ENCODE peak calls at places on chromosome 19, in seven cellular contexts. One of them, this sample, is unnamed.

GRCh38 chr19:45443462-45444317 is 20.0 kb upstream of the ERCC1 start:
- DNase-seq in uterus: peak; percentile 95
- DNase-seq in SK-N-SH: peak; percentile 97
- DNase-seq in AG04450: no peak
- DNase-seq in fibroblast of lung: peak; percentile 78
- DNase-seq in spleen: peak; percentile 94
- DNase-seq in GM23338: peak; percentile 99
- DNase-seq in this sample: no peak

GRCh38 chr19:51375504-51376221 is 3.2 kb upstream of the NKG7 start:
- DNase-seq in uterus: no peak
- DNase-seq in SK-N-SH: no peak
- DNase-seq in AG04450: no peak
- DNase-seq in fibroblast of lung: no peak
- DNase-seq in spleen: peak; percentile 47
- DNase-seq in GM23338: no peak
- DNase-seq in this sample: no peak

GRCh38 chr19:48554385-48555091 is 2.6 kb downstream of the SULT2B1 start:
- DNase-seq in uterus: no peak
- DNase-seq in SK-N-SH: no peak
- DNase-seq in AG04450: no peak
- DNase-seq in fibroblast of lung: no peak
- DNase-seq in spleen: no peak
- DNase-seq in GM23338: peak; percentile 95
- DNase-seq in this sample: no peak

GRCh38 chr19:6065685-6066365 is 44.5 kb downstream of the RFX2 start:
- DNase-seq in uterus: peak; percentile 83
- DNase-seq in SK-N-SH: no peak
- DNase-seq in AG04450: no peak
- DNase-seq in fibroblast of lung: peak; percentile 77
- DNase-seq in spleen: no peak
- DNase-seq in GM23338: peak; percentile 71
- DNase-seq in this sample: no peak

GRCh38 chr19:49528211-49528771 is 488 bp downstream of the RCN3 start:
- DNase-seq in uterus: peak; percentile 62
- DNase-seq in SK-N-SH: no peak
- DNase-seq in AG04450: no peak
- DNase-seq in fibroblast of lung: peak; percentile 69
- DNase-seq in spleen: peak; percentile 77
- DNase-seq in GM23338: peak; percentile 69
- DNase-seq in this sample: no peak

GRCh38 chr19:36745870-36746269 is 26.7 kb downstream of the ZNF850 start:
- DNase-seq in uterus: no peak
- DNase-seq in SK-N-SH: no peak
- DNase-seq in AG04450: no peak
- DNase-seq in fibroblast of lung: no peak
- DNase-seq in spleen: no peak
- DNase-seq in GM23338: no peak
- DNase-seq in this sample: no peak

GRCh38 chr19:49952475-49952829 is 8.5 kb downstream of the SIGLEC11 start:
- DNase-seq in uterus: no peak
- DNase-seq in SK-N-SH: no peak
- DNase-seq in AG04450: no peak
- DNase-seq in fibroblast of lung: no peak
- DNase-seq in spleen: no peak
- DNase-seq in GM23338: no peak
- DNase-seq in this sample: no peak

GRCh38 chr19:47729468-47729798 is 15.9 kb upstream of the NOP53 start:
- DNase-seq in uterus: peak; percentile 79
- DNase-seq in SK-N-SH: no peak
- DNase-seq in AG04450: no peak
- DNase-seq in fibroblast of lung: peak; percentile 92
- DNase-seq in spleen: no peak
- DNase-seq in GM23338: peak; percentile 66
- DNase-seq in this sample: peak; percentile 69

GRCh38 chr19:38736413-38737280 is 7.6 kb downstream of the CAPN12 start:
- DNase-seq in uterus: peak; percentile 46
- DNase-seq in SK-N-SH: peak; percentile 93
- DNase-seq in AG04450: no peak
- DNase-seq in fibroblast of lung: peak; percentile 45
- DNase-seq in spleen: peak; percentile 89
- DNase-seq in GM23338: peak; percentile 95
- DNase-seq in this sample: no peak

GRCh38 chr19:42216653-42217521 is 590 bp downstream of the DEDD2 start:
- DNase-seq in uterus: peak; percentile 55
- DNase-seq in SK-N-SH: peak; percentile 86
- DNase-seq in AG04450: no peak
- DNase-seq in fibroblast of lung: peak; percentile 36
- DNase-seq in spleen: peak; percentile 92
- DNase-seq in GM23338: peak; percentile 80
- DNase-seq in this sample: no peak

GRCh38 chr19:54937926-54938325 is 9.4 kb downstream of the NLRP7 start:
- DNase-seq in uterus: no peak
- DNase-seq in SK-N-SH: no peak
- DNase-seq in AG04450: no peak
- DNase-seq in fibroblast of lung: no peak
- DNase-seq in spleen: no peak
- DNase-seq in GM23338: no peak
- DNase-seq in this sample: no peak

GRCh38 chr19:16232127-16232526 is 34.4 kb downstream of the AP1M1 start:
- DNase-seq in uterus: no peak
- DNase-seq in SK-N-SH: no peak
- DNase-seq in AG04450: no peak
- DNase-seq in fibroblast of lung: no peak
- DNase-seq in spleen: no peak
- DNase-seq in GM23338: no peak
- DNase-seq in this sample: no peak

GRCh38 chr19:10189631-10190425 is 4.9 kb downstream of the DNMT1 start:
- DNase-seq in uterus: no peak
- DNase-seq in SK-N-SH: no peak
- DNase-seq in AG04450: no peak
- DNase-seq in fibroblast of lung: peak; percentile 15
- DNase-seq in spleen: no peak
- DNase-seq in GM23338: no peak
- DNase-seq in this sample: no peak
- H3K4me3 ChIP-seq in uterus: no peak overlapping the region
- H3K4me3 ChIP-seq in SK-N-SH: no peak overlapping the region
- H3K4me3 ChIP-seq in AG04450: no peak overlapping the region
- H3K4me3 ChIP-seq in fibroblast of lung: no peak overlapping the region
- H3K4me3 ChIP-seq in spleen: no peak overlapping the region
- H3K4me3 ChIP-seq in GM23338: no peak overlapping the region
- H3K4me3 ChIP-seq in this sample: no peak overlapping the region

DNA sequence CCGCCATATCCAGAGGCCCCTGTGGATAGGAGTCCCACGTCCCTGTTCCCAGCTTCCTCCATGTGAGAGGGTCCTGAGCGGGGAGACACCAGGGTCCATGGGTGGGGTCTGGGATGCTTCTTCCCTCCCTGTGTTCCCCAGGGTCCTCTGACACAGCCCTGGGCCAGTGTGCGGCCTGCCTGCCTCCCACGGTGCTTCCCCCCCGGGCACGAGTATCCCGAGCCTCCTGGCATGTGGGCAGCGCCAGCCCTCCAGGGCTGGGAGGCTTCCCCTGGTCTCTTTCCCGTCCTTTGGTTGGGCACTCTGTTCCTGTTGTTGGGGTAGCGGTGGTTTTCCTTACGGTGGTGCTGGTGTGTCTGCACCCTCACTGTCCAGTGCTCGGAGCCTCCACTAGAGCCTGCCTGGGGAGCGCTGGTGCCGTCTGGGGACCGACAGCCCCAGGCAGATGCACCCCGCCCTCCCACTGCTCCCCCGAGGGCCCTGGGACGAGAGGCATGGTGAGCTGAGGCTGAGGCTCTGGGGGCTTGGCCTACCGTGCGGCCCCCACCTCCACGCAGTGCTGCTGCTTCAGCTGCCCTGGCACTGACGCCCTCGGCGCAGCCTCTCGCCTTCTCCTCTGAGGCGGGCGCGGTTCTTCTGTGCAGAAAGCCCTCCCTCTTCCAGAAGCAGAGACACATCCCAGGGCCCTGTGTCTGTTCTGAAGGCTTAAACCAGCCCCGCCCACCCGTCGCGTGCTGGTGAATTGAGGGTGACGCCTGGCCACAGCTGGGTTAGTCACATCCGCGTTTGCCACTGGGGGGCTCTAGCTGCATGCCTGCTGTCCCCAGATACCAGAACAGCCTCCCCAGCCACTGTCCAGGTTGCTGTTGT is 27.9 kb downstream of the PLEKHJ1 start:
- DNase-seq in uterus: peak; percentile 45
- DNase-seq in SK-N-SH: no peak
- DNase-seq in AG04450: no peak
- DNase-seq in fibroblast of lung: peak; percentile 49
- DNase-seq in spleen: peak; percentile 87
- DNase-seq in GM23338: peak; percentile 75
- DNase-seq in this sample: peak; percentile 33
- TF ChIP-seq CTCF in uterus: peak; percentile 5
- TF ChIP-seq CTCF in SK-N-SH: no peak
- TF ChIP-seq CTCF in AG04450: peak; percentile 19
- TF ChIP-seq CTCF in fibroblast of lung: peak; percentile 23
- TF ChIP-seq CTCF in spleen: no peak
- TF ChIP-seq CTCF in GM23338: peak; percentile 61
- TF ChIP-seq CTCF in this sample: peak; percentile 47

DNA sequence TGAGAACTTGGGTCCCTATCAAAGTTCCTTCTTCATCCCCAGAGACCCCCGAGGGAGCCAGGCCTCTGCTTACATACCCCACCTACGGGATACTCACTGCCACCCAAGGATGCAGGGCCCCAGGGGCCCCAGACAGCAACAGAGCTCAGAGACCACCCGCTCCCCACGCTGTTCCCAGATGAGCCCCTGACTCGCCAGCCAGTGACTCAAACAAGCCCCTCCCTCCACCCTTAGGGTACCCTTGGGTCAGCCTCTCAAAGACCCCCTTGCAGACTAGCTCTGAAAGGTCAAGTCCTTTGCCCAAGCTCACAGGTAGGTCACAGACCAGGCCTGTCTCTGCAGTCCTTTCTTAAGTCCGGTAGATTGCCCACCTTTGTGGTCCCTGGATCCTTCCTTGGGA is 45.7 kb downstream of the CD320 start:
- DNase-seq in uterus: no peak
- DNase-seq in SK-N-SH: no peak
- DNase-seq in AG04450: no peak
- DNase-seq in fibroblast of lung: no peak
- DNase-seq in spleen: peak; percentile 22
- DNase-seq in GM23338: no peak
- DNase-seq in this sample: no peak
- H3K27me3 ChIP-seq in uterus: no peaks in the 10 kb centered on the region
- H3K27me3 ChIP-seq in SK-N-SH: no peaks in the 10 kb centered on the region
- H3K27me3 ChIP-seq in AG04450: peaks cover 2% of the 10 kb centered on the region
- H3K27me3 ChIP-seq in fibroblast of lung: peaks cover 3% of the 10 kb centered on the region
- H3K27me3 ChIP-seq in spleen: no peaks in the 10 kb centered on the region
- H3K27me3 ChIP-seq in GM23338: no peaks in the 10 kb centered on the region
- H3K27me3 ChIP-seq in this sample: no peaks in the 10 kb centered on the region

GRCh38 chr19:57803265-57803593 is 11.5 kb downstream of the ZNF552 start:
- DNase-seq in uterus: no peak
- DNase-seq in SK-N-SH: no peak
- DNase-seq in AG04450: no peak
- DNase-seq in fibroblast of lung: no peak
- DNase-seq in spleen: no peak
- DNase-seq in GM23338: peak; percentile 70
- DNase-seq in this sample: no peak

GRCh38 chr19:57803594-57804325 is 11.0 kb downstream of the ZNF552 start:
- DNase-seq in uterus: peak; percentile 23
- DNase-seq in SK-N-SH: peak; percentile 68
- DNase-seq in AG04450: peak; percentile 48
- DNase-seq in fibroblast of lung: peak; percentile 99
- DNase-seq in spleen: no peak
- DNase-seq in GM23338: peak; percentile 92
- DNase-seq in this sample: peak; percentile 34

GRCh38 chr19:57802269-57802668 is 12.4 kb downstream of the ZNF552 start:
- DNase-seq in uterus: no peak
- DNase-seq in SK-N-SH: no peak
- DNase-seq in AG04450: no peak
- DNase-seq in fibroblast of lung: no peak
- DNase-seq in spleen: no peak
- DNase-seq in GM23338: peak; percentile 55
- DNase-seq in this sample: no peak

DNA sequence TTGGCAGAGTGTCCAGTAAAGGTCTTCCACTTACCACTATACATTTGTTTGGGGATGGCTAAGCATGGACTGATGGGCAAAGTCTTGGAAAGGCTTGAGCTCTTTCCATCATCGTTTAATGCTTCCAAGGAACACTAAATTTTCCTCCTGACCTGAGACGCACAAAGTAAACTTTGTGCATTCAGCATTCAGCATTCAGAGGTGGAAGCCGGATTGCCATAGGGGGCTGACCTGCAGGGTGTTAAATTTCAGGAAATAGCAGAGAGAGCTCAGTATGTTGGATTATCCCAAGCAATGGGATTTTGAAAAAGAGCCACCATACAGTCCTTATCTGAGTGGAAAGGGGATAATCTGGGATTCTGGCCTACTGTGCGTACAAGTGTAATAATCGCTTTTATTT is 14.0 kb downstream of the ZNF552 start:
- DNase-seq in uterus: no peak
- DNase-seq in SK-N-SH: no peak
- DNase-seq in AG04450: no peak
- DNase-seq in fibroblast of lung: no peak
- DNase-seq in spleen: no peak
- DNase-seq in GM23338: peak; percentile 34
- DNase-seq in this sample: no peak
- H3K4me3 ChIP-seq in uterus: no peak overlapping the region
- H3K4me3 ChIP-seq in SK-N-SH: no peak overlapping the region
- H3K4me3 ChIP-seq in AG04450: no peak overlapping the region
- H3K4me3 ChIP-seq in fibroblast of lung: no peak overlapping the region
- H3K4me3 ChIP-seq in spleen: no peak overlapping the region
- H3K4me3 ChIP-seq in GM23338: peak overlapping the region; percentile 23
- H3K4me3 ChIP-seq in this sample: no peak overlapping the region

GRCh38 chr19:3519126-3519525 is 13.0 kb downstream of the FZR1 start:
- DNase-seq in uterus: no peak
- DNase-seq in SK-N-SH: no peak
- DNase-seq in AG04450: no peak
- DNase-seq in fibroblast of lung: no peak
- DNase-seq in spleen: no peak
- DNase-seq in GM23338: no peak
- DNase-seq in this sample: no peak
- TF ChIP-seq CTCF in uterus: no peak
- TF ChIP-seq CTCF in SK-N-SH: no peak
- TF ChIP-seq CTCF in AG04450: no peak
- TF ChIP-seq CTCF in fibroblast of lung: no peak
- TF ChIP-seq CTCF in spleen: no peak
- TF ChIP-seq CTCF in GM23338: no peak
- TF ChIP-seq CTCF in this sample: no peak

DNA sequence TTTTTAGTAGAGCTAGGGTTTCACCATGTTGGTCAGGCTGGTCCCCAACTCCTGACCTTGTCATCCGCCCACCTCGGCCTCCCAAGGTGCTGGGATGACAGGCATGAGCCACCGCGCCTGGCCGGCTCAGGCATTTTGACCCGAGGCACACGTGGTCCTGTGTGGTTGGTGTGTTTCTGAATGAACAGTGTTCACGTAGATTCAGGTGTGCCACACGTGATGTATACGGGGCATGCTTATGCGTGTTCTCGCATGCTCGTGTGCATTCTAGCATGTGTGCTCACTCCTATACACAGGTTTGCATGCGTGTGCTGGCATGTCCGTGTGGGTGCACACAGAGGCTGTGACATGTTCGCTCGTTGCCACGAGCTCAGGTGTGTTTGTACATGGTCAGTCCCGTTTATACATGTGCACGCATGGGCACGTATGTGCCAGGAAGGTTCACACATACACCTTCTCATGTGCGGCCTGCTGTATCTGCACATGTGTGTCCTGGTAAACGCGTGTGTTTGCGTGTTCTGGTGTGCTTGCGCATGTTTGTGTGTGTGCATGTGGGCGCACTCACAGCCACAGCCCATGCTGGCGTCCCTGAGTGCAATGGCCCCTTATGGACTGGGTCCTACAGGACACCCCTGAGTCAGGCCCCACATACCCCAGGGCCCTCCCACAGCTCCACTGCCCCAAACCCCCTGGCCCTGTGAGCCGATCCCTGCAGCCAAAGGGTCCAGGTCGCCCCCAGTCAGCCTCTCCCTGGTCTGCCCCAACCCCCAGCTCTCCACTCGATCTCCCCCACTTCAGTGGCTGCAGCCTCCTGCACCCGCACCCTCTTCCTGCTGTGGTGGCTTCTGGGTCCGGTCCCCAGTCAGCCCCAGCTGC is 20.6 kb upstream of the TCF3 start:
- DNase-seq in uterus: no peak
- DNase-seq in SK-N-SH: peak; percentile 29
- DNase-seq in AG04450: no peak
- DNase-seq in fibroblast of lung: no peak
- DNase-seq in spleen: no peak
- DNase-seq in GM23338: no peak
- DNase-seq in this sample: no peak
- H3K27me3 ChIP-seq in uterus: peaks cover 25% of the 10 kb centered on the region
- H3K27me3 ChIP-seq in SK-N-SH: peaks cover 64% of the 10 kb centered on the region
- H3K27me3 ChIP-seq in AG04450: peaks cover 65% of the 10 kb centered on the region
- H3K27me3 ChIP-seq in fibroblast of lung: peaks cover 16% of the 10 kb centered on the region
- H3K27me3 ChIP-seq in spleen: peaks cover 43% of the 10 kb centered on the region
- H3K27me3 ChIP-seq in GM23338: peaks cover 99% of the 10 kb centered on the region
- H3K27me3 ChIP-seq in this sample: peaks cover 22% of the 10 kb centered on the region

This sample was measured in BJ.